ENCODE peak calls at places on chromosomes 1 and 21, in six cellular contexts. One of them, this sample, is unnamed.

GRCh38 chr1:218568962-218569530 is 223.9 kb downstream of the TGFB2 start:
- DNase-seq in GM12878: no peak
- DNase-seq in HEK293T: no peak
- DNase-seq in K562: no peak
- DNase-seq in IMR-90: no peak
- DNase-seq in HepG2: no peak
- DNase-seq in this sample: no peak

GRCh38 chr21:16211339-16212303 is 481.8 kb downstream of the USP25 start:
- DNase-seq in GM12878: no peak
- DNase-seq in HEK293T: no peak
- DNase-seq in K562: no peak
- DNase-seq in IMR-90: peak
- DNase-seq in HepG2: no peak
- DNase-seq in this sample: no peak

GRCh38 chr1:246728311-246728710 is 4.1 kb downstream of the SCCPDH start:
- DNase-seq in GM12878: no peak
- DNase-seq in HEK293T: no peak
- DNase-seq in K562: no peak
- DNase-seq in IMR-90: peak
- DNase-seq in HepG2: no peak
- DNase-seq in this sample: no peak

GRCh38 chr1:119652587-119652986 is 4.5 kb upstream of the ZNF697 start:
- DNase-seq in GM12878: no peak
- DNase-seq in HEK293T: no peak
- DNase-seq in K562: no peak
- DNase-seq in IMR-90: no peak
- DNase-seq in HepG2: no peak
- DNase-seq in this sample: no peak

GRCh38 chr1:225464851-225465792 is 37.3 kb upstream of the LBR start:
- DNase-seq in GM12878: no peak
- DNase-seq in HEK293T: no peak
- DNase-seq in K562: no peak
- DNase-seq in IMR-90: no peak
- DNase-seq in HepG2: no peak
- DNase-seq in this sample: no peak

GRCh38 chr21:38787461-38788274 is 18.1 kb upstream of the ETS2 start:
- DNase-seq in GM12878: no peak
- DNase-seq in HEK293T: peak
- DNase-seq in K562: peak
- DNase-seq in IMR-90: peak
- DNase-seq in HepG2: peak
- DNase-seq in this sample: peak

GRCh38 chr1:1422465-1423244 is 1.6 kb upstream of the ANKRD65 start:
- DNase-seq in GM12878: no peak
- DNase-seq in HEK293T: no peak
- DNase-seq in K562: peak
- DNase-seq in IMR-90: peak
- DNase-seq in HepG2: no peak
- DNase-seq in this sample: no peak

GRCh38 chr1:62782197-62782886 is 1.6 kb upstream of the ATG4C start:
- DNase-seq in GM12878: no peak
- DNase-seq in HEK293T: no peak
- DNase-seq in K562: no peak
- DNase-seq in IMR-90: peak
- DNase-seq in HepG2: no peak
- DNase-seq in this sample: no peak

GRCh38 chr1:241077386-241078147 is 279.4 kb downstream of the RGS7 start:
- DNase-seq in GM12878: no peak
- DNase-seq in HEK293T: no peak
- DNase-seq in K562: no peak
- DNase-seq in IMR-90: no peak
- DNase-seq in HepG2: no peak
- DNase-seq in this sample: no peak

GRCh38 chr1:178364782-178365181 is 132.0 kb downstream of the CLEC20A start:
- DNase-seq in GM12878: no peak
- DNase-seq in HEK293T: no peak
- DNase-seq in K562: no peak
- DNase-seq in IMR-90: no peak
- DNase-seq in HepG2: no peak
- DNase-seq in this sample: no peak

GRCh38 chr1:59104191-59104760 is 192.6 kb upstream of the FGGY start:
- DNase-seq in GM12878: no peak
- DNase-seq in HEK293T: no peak
- DNase-seq in K562: no peak
- DNase-seq in IMR-90: no peak
- DNase-seq in HepG2: peak
- DNase-seq in this sample: no peak

GRCh38 chr1:25001125-25001915 is 71.2 kb upstream of the RUNX3 start:
- DNase-seq in GM12878: no peak
- DNase-seq in HEK293T: no peak
- DNase-seq in K562: no peak
- DNase-seq in IMR-90: no peak
- DNase-seq in HepG2: no peak
- DNase-seq in this sample: no peak

GRCh38 chr1:113684153-113684541 is 75.1 kb downstream of the PHTF1 start:
- DNase-seq in GM12878: no peak
- DNase-seq in HEK293T: no peak
- DNase-seq in K562: peak
- DNase-seq in IMR-90: peak
- DNase-seq in HepG2: no peak
- DNase-seq in this sample: no peak

GRCh38 chr1:44640178-44640865 is 34.0 kb downstream of the TMEM53 start:
- DNase-seq in GM12878: no peak
- DNase-seq in HEK293T: no peak
- DNase-seq in K562: no peak
- DNase-seq in IMR-90: no peak
- DNase-seq in HepG2: no peak
- DNase-seq in this sample: no peak

GRCh38 chr1:113456967-113457366 is 66.7 kb downstream of the MAGI3 start:
- DNase-seq in GM12878: no peak
- DNase-seq in HEK293T: no peak
- DNase-seq in K562: peak
- DNase-seq in IMR-90: peak
- DNase-seq in HepG2: peak
- DNase-seq in this sample: peak

GRCh38 chr1:76299036-76299435 is 224.5 kb downstream of the ST6GALNAC3 start:
- DNase-seq in GM12878: no peak
- DNase-seq in HEK293T: no peak
- DNase-seq in K562: no peak
- DNase-seq in IMR-90: no peak
- DNase-seq in HepG2: no peak
- DNase-seq in this sample: no peak

GRCh38 chr1:76302711-76303347 is 228.3 kb downstream of the ST6GALNAC3 start:
- DNase-seq in GM12878: no peak
- DNase-seq in HEK293T: no peak
- DNase-seq in K562: no peak
- DNase-seq in IMR-90: peak
- DNase-seq in HepG2: no peak
- DNase-seq in this sample: no peak

GRCh38 chr1:76298399-76298798 is 223.9 kb downstream of the ST6GALNAC3 start:
- DNase-seq in GM12878: no peak
- DNase-seq in HEK293T: peak
- DNase-seq in K562: no peak
- DNase-seq in IMR-90: no peak
- DNase-seq in HepG2: no peak
- DNase-seq in this sample: no peak

GRCh38 chr1:76303348-76303712 is 228.8 kb downstream of the ST6GALNAC3 start:
- DNase-seq in GM12878: no peak
- DNase-seq in HEK293T: no peak
- DNase-seq in K562: no peak
- DNase-seq in IMR-90: no peak
- DNase-seq in HepG2: no peak
- DNase-seq in this sample: no peak

DNA sequence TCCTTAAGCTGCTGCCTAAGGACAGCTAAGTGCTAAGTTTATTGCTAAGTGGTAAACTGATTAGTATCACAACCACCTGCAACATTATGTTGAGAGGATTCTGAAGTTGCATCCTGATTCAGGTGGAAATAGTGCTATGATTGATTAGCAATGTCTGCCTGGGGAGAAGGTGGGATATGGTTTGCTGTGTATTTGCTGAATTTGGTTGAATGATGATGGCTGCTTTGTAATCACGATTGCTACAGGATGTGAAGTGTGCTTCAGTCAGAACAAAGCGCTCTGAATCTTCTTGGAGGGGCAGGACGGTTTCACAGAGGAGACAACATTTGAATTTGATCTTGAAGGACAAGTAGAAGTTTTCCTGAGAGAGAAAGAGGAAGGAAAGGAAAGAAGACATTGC is 226.0 kb downstream of the ST6GALNAC3 start:
- DNase-seq in GM12878: no peak
- DNase-seq in HEK293T: no peak
- DNase-seq in K562: no peak
- DNase-seq in IMR-90: no peak
- DNase-seq in HepG2: no peak
- DNase-seq in this sample: no peak
- TF ChIP-seq BHLHE40 in GM12878: no peak
- TF ChIP-seq BHLHE40 in HEK293T: no peak
- TF ChIP-seq BHLHE40 in K562: no peak
- TF ChIP-seq BHLHE40 in IMR-90: no peak
- TF ChIP-seq BHLHE40 in HepG2: no peak
- TF ChIP-seq BHLHE40 in this sample: no peak

GRCh38 chr1:244347942-244348341 is 103.8 kb downstream of the ADSS2 start:
- DNase-seq in GM12878: no peak
- DNase-seq in HEK293T: peak
- DNase-seq in K562: no peak
- DNase-seq in IMR-90: peak
- DNase-seq in HepG2: no peak
- DNase-seq in this sample: no peak
- TF ChIP-seq BHLHE40 in GM12878: no peak
- TF ChIP-seq BHLHE40 in HEK293T: no peak
- TF ChIP-seq BHLHE40 in K562: no peak
- TF ChIP-seq BHLHE40 in IMR-90: no peak
- TF ChIP-seq BHLHE40 in HepG2: no peak
- TF ChIP-seq BHLHE40 in this sample: no peak

GRCh38 chr1:229352975-229353374 is 10.1 kb upstream of the CCSAP start:
- DNase-seq in GM12878: no peak
- DNase-seq in HEK293T: no peak
- DNase-seq in K562: no peak
- DNase-seq in IMR-90: no peak
- DNase-seq in HepG2: no peak
- DNase-seq in this sample: no peak

GRCh38 chr1:229354226-229354625 is 11.4 kb upstream of the CCSAP start:
- DNase-seq in GM12878: no peak
- DNase-seq in HEK293T: no peak
- DNase-seq in K562: no peak
- DNase-seq in IMR-90: no peak
- DNase-seq in HepG2: no peak
- DNase-seq in this sample: no peak

GRCh38 chr1:229344937-229345684 is 2.3 kb upstream of the CCSAP start:
- DNase-seq in GM12878: no peak
- DNase-seq in HEK293T: no peak
- DNase-seq in K562: no peak
- DNase-seq in IMR-90: peak
- DNase-seq in HepG2: no peak
- DNase-seq in this sample: no peak

GRCh38 chr1:229347528-229347927 is 4.7 kb upstream of the CCSAP start:
- DNase-seq in GM12878: no peak
- DNase-seq in HEK293T: no peak
- DNase-seq in K562: peak
- DNase-seq in IMR-90: no peak
- DNase-seq in HepG2: no peak
- DNase-seq in this sample: no peak

DNA sequence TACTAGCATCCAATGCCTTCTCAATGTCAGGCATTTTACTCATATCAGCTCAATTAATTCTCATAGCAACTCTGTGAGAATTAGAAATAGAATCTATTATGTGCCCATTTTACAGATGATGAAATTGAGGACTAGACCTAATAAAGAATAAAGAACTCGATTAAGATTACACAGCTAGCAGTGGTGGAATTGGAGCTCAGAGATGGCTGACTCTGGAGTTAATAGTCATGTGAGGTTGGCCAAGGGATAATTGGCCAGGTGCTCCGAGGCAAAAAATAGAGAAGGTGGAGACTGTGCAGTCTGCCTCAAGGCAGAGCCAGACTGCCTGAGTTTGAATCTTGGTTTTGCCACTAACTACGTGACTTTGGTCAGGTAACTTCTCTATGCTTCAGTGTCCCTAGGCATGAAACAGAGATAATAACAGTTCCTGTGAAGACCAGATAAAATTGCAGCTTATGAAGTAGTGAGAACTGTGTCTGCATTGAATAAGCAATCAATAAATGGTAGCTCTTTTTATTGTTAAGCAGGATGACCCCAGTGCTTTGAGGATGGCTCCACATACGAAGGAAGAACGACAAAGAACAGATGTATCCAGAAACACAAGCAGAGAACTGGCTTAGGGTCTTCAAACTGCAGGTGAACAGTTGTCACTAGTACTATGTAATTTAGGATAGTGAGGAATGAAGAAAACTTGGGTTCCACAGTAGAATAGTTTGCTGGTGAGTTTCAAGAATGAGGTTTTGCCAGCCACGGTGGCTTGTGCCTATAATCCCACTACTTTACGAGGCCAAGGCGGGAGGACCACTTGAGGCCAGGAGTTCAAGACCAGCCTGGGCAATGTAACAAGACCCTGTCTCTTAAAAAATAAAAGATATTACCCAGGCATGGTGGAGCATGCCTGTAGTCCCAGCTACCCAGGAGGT is 6.9 kb upstream of the CCSAP start:
- DNase-seq in GM12878: no peak
- DNase-seq in HEK293T: no peak
- DNase-seq in K562: peak
- DNase-seq in IMR-90: no peak
- DNase-seq in HepG2: no peak
- DNase-seq in this sample: no peak
- TF ChIP-seq BHLHE40 in GM12878: no peak
- TF ChIP-seq BHLHE40 in HEK293T: no peak
- TF ChIP-seq BHLHE40 in K562: no peak
- TF ChIP-seq BHLHE40 in IMR-90: no peak
- TF ChIP-seq BHLHE40 in HepG2: no peak
- TF ChIP-seq BHLHE40 in this sample: no peak

DNA sequence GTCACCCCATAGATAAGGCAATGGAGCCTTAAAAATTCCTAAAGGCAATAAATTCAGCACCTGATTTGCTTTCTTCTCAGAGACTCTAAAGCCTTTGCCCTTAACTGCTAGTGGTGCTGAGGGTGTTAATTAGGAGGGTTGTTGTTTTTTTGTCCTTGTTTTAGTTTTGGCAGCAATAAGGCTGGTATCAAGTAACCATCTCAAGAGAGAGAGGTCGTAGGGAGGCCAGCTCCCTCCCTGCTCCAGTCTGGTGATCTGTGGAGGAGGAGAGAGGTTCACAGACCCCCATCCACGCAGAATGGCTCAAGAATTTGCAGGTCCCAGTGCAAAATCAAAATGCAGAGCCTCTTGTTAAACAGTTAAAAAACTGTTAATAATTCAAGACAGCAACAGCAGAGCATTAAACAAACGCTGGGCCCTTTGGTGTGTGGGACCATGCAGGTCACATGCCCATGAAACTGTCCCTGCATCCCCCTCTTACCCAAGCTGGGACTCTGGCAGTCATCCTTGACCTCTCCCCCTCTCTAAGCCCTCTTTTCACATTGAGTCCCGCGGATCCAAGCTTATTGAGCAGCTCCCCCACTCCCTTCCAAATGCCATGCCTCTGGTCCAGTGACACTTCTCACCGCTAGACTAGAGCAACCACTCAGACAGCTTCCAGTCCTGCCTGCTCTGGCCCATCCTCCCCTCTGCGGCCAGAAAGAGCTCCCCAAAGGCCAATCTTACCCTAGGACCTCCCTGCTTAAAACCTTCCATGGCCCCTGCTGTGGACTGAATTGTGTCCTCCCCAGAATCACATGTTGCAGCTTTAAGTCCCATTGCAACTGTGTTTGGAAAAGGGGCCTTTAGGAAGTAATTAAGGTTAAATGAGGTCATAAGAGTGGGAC is 47.7 kb upstream of the RPL11 start:
- DNase-seq in GM12878: no peak
- DNase-seq in HEK293T: no peak
- DNase-seq in K562: no peak
- DNase-seq in IMR-90: no peak
- DNase-seq in HepG2: no peak
- DNase-seq in this sample: no peak
- TF ChIP-seq BHLHE40 in GM12878: no peak
- TF ChIP-seq BHLHE40 in HEK293T: no peak
- TF ChIP-seq BHLHE40 in K562: no peak
- TF ChIP-seq BHLHE40 in IMR-90: no peak
- TF ChIP-seq BHLHE40 in HepG2: no peak
- TF ChIP-seq BHLHE40 in this sample: no peak

This sample was measured in A549.